ENCODE peak calls at places on chromosomes 6 and 20, in six cellular contexts. One of them, this sample, is unnamed.

GRCh38 chr6:92122746-92123145 is 1296.6 kb downstream of the EPHA7 start:
- DNase-seq in NCI-H1417: peak
- DNase-seq in iPS-NIHi11: peak
- DNase-seq in GM19239: no peak
- DNase-seq in pancreas: no peak
- DNase-seq in effector memory CD8-positive, alpha-beta T cell: no peak
- DNase-seq in this sample: no peak

GRCh38 chr6:49528571-49528970 is 21.9 kb upstream of the C6orf141 start:
- DNase-seq in pancreas: no peak
- DNase-seq in GM19239: no peak
- DNase-seq in NCI-H1417: peak
- DNase-seq in iPS-NIHi11: no peak
- DNase-seq in effector memory CD8-positive, alpha-beta T cell: no peak
- DNase-seq in this sample: no peak

GRCh38 chr6:26043389-26044139 is 43.7 kb upstream of the HFE start:
- DNase-seq in iPS-NIHi11: no peak
- DNase-seq in NCI-H1417: peak
- DNase-seq in effector memory CD8-positive, alpha-beta T cell: peak
- DNase-seq in pancreas: peak
- DNase-seq in GM19239: no peak
- DNase-seq in this sample: peak

GRCh38 chr6:42787018-42787611 is 5.3 kb downstream of the BICRAL start:
- DNase-seq in NCI-H1417: peak
- DNase-seq in iPS-NIHi11: no peak
- DNase-seq in effector memory CD8-positive, alpha-beta T cell: no peak
- DNase-seq in GM19239: no peak
- DNase-seq in pancreas: no peak
- DNase-seq in this sample: no peak

GRCh38 chr6:69732640-69733039 is 64.2 kb downstream of the LMBRD1 start:
- DNase-seq in pancreas: no peak
- DNase-seq in effector memory CD8-positive, alpha-beta T cell: no peak
- DNase-seq in NCI-H1417: peak
- DNase-seq in GM19239: no peak
- DNase-seq in iPS-NIHi11: no peak
- DNase-seq in this sample: no peak

GRCh38 chr6:169791721-169792131 is 40.3 kb downstream of the ERMARD start:
- DNase-seq in GM19239: no peak
- DNase-seq in pancreas: no peak
- DNase-seq in NCI-H1417: peak
- DNase-seq in effector memory CD8-positive, alpha-beta T cell: no peak
- DNase-seq in iPS-NIHi11: no peak
- DNase-seq in this sample: peak

GRCh38 chr20:22508426-22508825 is 75.9 kb downstream of the FOXA2 start:
- DNase-seq in pancreas: no peak
- DNase-seq in iPS-NIHi11: no peak
- DNase-seq in effector memory CD8-positive, alpha-beta T cell: no peak
- DNase-seq in GM19239: no peak
- DNase-seq in NCI-H1417: no peak
- DNase-seq in this sample: no peak

GRCh38 chr20:35306931-35307517 is 14.8 kb upstream of the FAM83C start:
- DNase-seq in iPS-NIHi11: peak
- DNase-seq in NCI-H1417: peak
- DNase-seq in effector memory CD8-positive, alpha-beta T cell: no peak
- DNase-seq in pancreas: peak
- DNase-seq in GM19239: no peak
- DNase-seq in this sample: no peak

GRCh38 chr6:149433901-149434300 is 33.8 kb downstream of the SUMO4 start:
- DNase-seq in GM19239: no peak
- DNase-seq in effector memory CD8-positive, alpha-beta T cell: no peak
- DNase-seq in pancreas: no peak
- DNase-seq in NCI-H1417: no peak
- DNase-seq in iPS-NIHi11: no peak
- DNase-seq in this sample: no peak

GRCh38 chr6:31379850-31380249 is 22.9 kb upstream of the HLA-B start:
- DNase-seq in GM19239: no peak
- DNase-seq in iPS-NIHi11: no peak
- DNase-seq in effector memory CD8-positive, alpha-beta T cell: no peak
- DNase-seq in NCI-H1417: no peak
- DNase-seq in pancreas: no peak
- DNase-seq in this sample: no peak

GRCh38 chr6:170206931-170207431 is 83.9 kb downstream of the DLL1 start:
- DNase-seq in iPS-NIHi11: no peak
- DNase-seq in NCI-H1417: peak
- DNase-seq in pancreas: no peak
- DNase-seq in effector memory CD8-positive, alpha-beta T cell: peak
- DNase-seq in GM19239: no peak
- DNase-seq in this sample: no peak

GRCh38 chr6:31270788-31271640 is 878 bp downstream of the HLA-C start:
- DNase-seq in GM19239: no peak
- DNase-seq in pancreas: peak
- DNase-seq in NCI-H1417: peak
- DNase-seq in effector memory CD8-positive, alpha-beta T cell: peak
- DNase-seq in iPS-NIHi11: peak
- DNase-seq in this sample: peak

GRCh38 chr6:26556263-26557070 is 18.3 kb downstream of the HMGN4 start:
- DNase-seq in GM19239: no peak
- DNase-seq in effector memory CD8-positive, alpha-beta T cell: peak
- DNase-seq in iPS-NIHi11: peak
- DNase-seq in NCI-H1417: peak
- DNase-seq in pancreas: no peak
- DNase-seq in this sample: no peak

GRCh38 chr20:61886721-61887658 is 178.7 kb downstream of the TAF4 start:
- DNase-seq in effector memory CD8-positive, alpha-beta T cell: no peak
- DNase-seq in pancreas: peak
- DNase-seq in iPS-NIHi11: peak
- DNase-seq in NCI-H1417: peak
- DNase-seq in GM19239: peak
- DNase-seq in this sample: no peak

GRCh38 chr6:160972111-160972510 is 19.5 kb upstream of the MAP3K4 start:
- DNase-seq in NCI-H1417: no peak
- DNase-seq in effector memory CD8-positive, alpha-beta T cell: no peak
- DNase-seq in pancreas: no peak
- DNase-seq in GM19239: no peak
- DNase-seq in iPS-NIHi11: no peak
- DNase-seq in this sample: no peak

GRCh38 chr6:30490031-30490876 is 945 bp downstream of the HLA-E start:
- DNase-seq in effector memory CD8-positive, alpha-beta T cell: peak
- DNase-seq in iPS-NIHi11: peak
- DNase-seq in pancreas: peak
- DNase-seq in NCI-H1417: peak
- DNase-seq in GM19239: no peak
- DNase-seq in this sample: peak

GRCh38 chr6:57294829-57295228 is 22.6 kb upstream of the PRIM2 start:
- DNase-seq in NCI-H1417: no peak
- DNase-seq in GM19239: no peak
- DNase-seq in iPS-NIHi11: no peak
- DNase-seq in effector memory CD8-positive, alpha-beta T cell: no peak
- DNase-seq in pancreas: no peak
- DNase-seq in this sample: no peak

GRCh38 chr20:50744143-50744792 is 12.9 kb downstream of the PARD6B start:
- DNase-seq in effector memory CD8-positive, alpha-beta T cell: no peak
- DNase-seq in NCI-H1417: peak
- DNase-seq in iPS-NIHi11: peak
- DNase-seq in GM19239: no peak
- DNase-seq in pancreas: peak
- DNase-seq in this sample: peak

GRCh38 chr6:32212076-32212760 is 11.6 kb downstream of the NOTCH4 start:
- DNase-seq in NCI-H1417: no peak
- DNase-seq in GM19239: no peak
- DNase-seq in effector memory CD8-positive, alpha-beta T cell: no peak
- DNase-seq in iPS-NIHi11: no peak
- DNase-seq in pancreas: no peak
- DNase-seq in this sample: no peak

GRCh38 chr6:109000289-109000688 is 94.4 kb downstream of the SESN1 start:
- DNase-seq in pancreas: no peak
- DNase-seq in effector memory CD8-positive, alpha-beta T cell: no peak
- DNase-seq in GM19239: no peak
- DNase-seq in NCI-H1417: no peak
- DNase-seq in iPS-NIHi11: no peak
- DNase-seq in this sample: no peak

GRCh38 chr20:51588762-51589161 is 46.2 kb upstream of the NFATC2 start:
- DNase-seq in iPS-NIHi11: no peak
- DNase-seq in NCI-H1417: no peak
- DNase-seq in GM19239: no peak
- DNase-seq in pancreas: no peak
- DNase-seq in effector memory CD8-positive, alpha-beta T cell: no peak
- DNase-seq in this sample: no peak

GRCh38 chr20:19583532-19584175 is 174.4 kb upstream of the RIN2 start:
- DNase-seq in effector memory CD8-positive, alpha-beta T cell: peak
- DNase-seq in iPS-NIHi11: peak
- DNase-seq in pancreas: peak
- DNase-seq in GM19239: peak
- DNase-seq in NCI-H1417: peak
- DNase-seq in this sample: peak

GRCh38 chr20:474581-474980 is 12.2 kb upstream of the TBC1D20 start:
- DNase-seq in iPS-NIHi11: no peak
- DNase-seq in effector memory CD8-positive, alpha-beta T cell: no peak
- DNase-seq in NCI-H1417: no peak
- DNase-seq in GM19239: no peak
- DNase-seq in pancreas: no peak
- DNase-seq in this sample: no peak

GRCh38 chr6:41824571-41825569 is 37.4 kb downstream of the TOMM6 start:
- DNase-seq in effector memory CD8-positive, alpha-beta T cell: no peak
- DNase-seq in NCI-H1417: no peak
- DNase-seq in pancreas: no peak
- DNase-seq in iPS-NIHi11: no peak
- DNase-seq in GM19239: no peak
- DNase-seq in this sample: no peak

GRCh38 chr6:99589290-99589672 is 17.4 kb upstream of the PRDM13 start:
- DNase-seq in NCI-H1417: peak
- DNase-seq in iPS-NIHi11: peak
- DNase-seq in pancreas: no peak
- DNase-seq in effector memory CD8-positive, alpha-beta T cell: no peak
- DNase-seq in GM19239: no peak
- DNase-seq in this sample: no peak

GRCh38 chr20:39318911-39319310 is 356.8 kb downstream of the DHX35 start:
- DNase-seq in GM19239: no peak
- DNase-seq in iPS-NIHi11: no peak
- DNase-seq in NCI-H1417: no peak
- DNase-seq in effector memory CD8-positive, alpha-beta T cell: no peak
- DNase-seq in pancreas: no peak
- DNase-seq in this sample: no peak

GRCh38 chr6:107115695-107116327 is 496 bp upstream of the BEND3 start:
- DNase-seq in effector memory CD8-positive, alpha-beta T cell: peak
- DNase-seq in NCI-H1417: peak
- DNase-seq in GM19239: peak
- DNase-seq in iPS-NIHi11: peak
- DNase-seq in pancreas: peak
- DNase-seq in this sample: peak

GRCh38 chr20:36266189-36266588 is 29.9 kb downstream of the AAR2 start:
- DNase-seq in NCI-H1417: no peak
- DNase-seq in GM19239: no peak
- DNase-seq in effector memory CD8-positive, alpha-beta T cell: no peak
- DNase-seq in iPS-NIHi11: no peak
- DNase-seq in pancreas: no peak
- DNase-seq in this sample: no peak

GRCh38 chr6:144346719-144347446 is 61.7 kb downstream of the UTRN start:
- DNase-seq in GM19239: no peak
- DNase-seq in effector memory CD8-positive, alpha-beta T cell: no peak
- DNase-seq in NCI-H1417: no peak
- DNase-seq in iPS-NIHi11: no peak
- DNase-seq in pancreas: no peak
- DNase-seq in this sample: no peak

This sample was measured in right lobe of liver.